ENCODE peak calls at places on chromosomes 2 and 18, in seven cellular contexts. M is PC-9; H is NCI-H1436 treated with DMSO at 0.1 percent for 48 hours; G is AML-193; R is B cell; K is NCI-H2081; L is activated naive CD4-positive, alpha-beta T cell treated with anti-CD3 and anti-CD28 coated beads for 36 hours. I is an unnamed sample.

GRCh38 chr2:54984476-54984875 is 65.8 kb downstream of the RTN4 start:
- DNase-seq in K (no peak), L (no peak), R (no peak), G (no peak), M (no peak), H (no peak), I (no peak)

GRCh38 chr2:26772064-26773001 is 8.2 kb downstream of the SLC35F6 start:
- DNase-seq in L (peak; percentile 53), H (no peak), R (no peak), K (peak; percentile 67), G (no peak), M (no peak), I (no peak)

GRCh38 chr2:207073791-207074678 is 91.7 kb downstream of the KLF7 start:
- DNase-seq in K (peak; percentile 74), M (no peak), R (peak; percentile 14), G (no peak), L (peak; percentile 72), H (no peak), I (peak; percentile 10)

GRCh38 chr2:188969236-188970032 is 4.7 kb upstream of the COL3A1 start:
- DNase-seq in K (no peak), G (no peak), M (no peak), H (no peak), L (no peak), R (no peak), I (no peak)

GRCh38 chr2:219563271-219563928 is 7.9 kb downstream of the OBSL1 start:
- DNase-seq in H (no peak), M (no peak), R (no peak), L (no peak), G (no peak), K (no peak), I (no peak)

GRCh38 chr2:148877403-148877740 is 2.3 kb downstream of the KIF5C start:
- DNase-seq in G (no peak), L (no peak), H (no peak), M (no peak), R (no peak), K (no peak), I (peak; percentile 30)

GRCh38 chr2:161956751-161957150 is 117.3 kb downstream of the DPP4 start:
- DNase-seq in R (no peak), K (no peak), H (no peak), G (no peak), M (no peak), L (no peak), I (no peak)

GRCh38 chr2:160036736-160037135 is 25.7 kb downstream of the PLA2R1 start:
- DNase-seq in L (no peak), R (no peak), H (no peak), G (no peak), M (no peak), K (no peak), I (no peak)

GRCh38 chr18:48832961-48833700 is 117.6 kb downstream of the SMAD7 start:
- DNase-seq in L (no peak), K (no peak), M (peak; percentile 87), R (no peak), G (peak; percentile 72), H (no peak), I (no peak)

GRCh38 chr2:12287220-12287751 is 429.4 kb upstream of the TRIB2 start:
- DNase-seq in G (no peak), R (no peak), M (no peak), H (no peak), L (no peak), K (no peak), I (no peak)

GRCh38 chr2:138321458-138321857 is 180.1 kb upstream of the SPOPL start:
- DNase-seq in K (peak; percentile 94), H (peak; percentile 69), M (no peak), R (no peak), G (no peak), L (no peak), I (no peak)

GRCh38 chr2:96164459-96165184 is 19.4 kb upstream of the DUSP2 start:
- DNase-seq in L (peak; percentile 89), H (no peak), G (no peak), R (peak; percentile 48), K (no peak), M (no peak), I (peak; percentile 82)

GRCh38 chr18:10374615-10375295 is 79.7 kb upstream of the APCDD1 start:
- DNase-seq in M (no peak), G (no peak), L (no peak), H (no peak), K (peak; percentile 6), R (no peak), I (no peak)

GRCh38 chr2:214244847-214245246 is 166.0 kb upstream of the VWC2L start:
- DNase-seq in M (no peak), H (no peak), R (no peak), K (no peak), G (no peak), L (no peak), I (no peak)

GRCh38 chr2:164675027-164675426 is 53.7 kb upstream of the GRB14 start:
- DNase-seq in K (no peak), H (no peak), L (no peak), R (no peak), M (no peak), G (no peak), I (no peak)

GRCh38 chr2:152542995-152543481 is 174.2 kb downstream of the PRPF40A start:
- DNase-seq in H (no peak), R (no peak), M (peak; percentile 35), L (no peak), G (no peak), K (peak; percentile 12), I (no peak)

GRCh38 chr2:10405441-10405840 is 42.7 kb downstream of the ODC1 start:
- DNase-seq in R (no peak), L (no peak), G (no peak), K (no peak), M (peak; percentile 90), H (no peak), I (no peak)

GRCh38 chr2:240369725-240370585 is 65.5 kb upstream of the GPC1 start:
- DNase-seq in L (no peak), H (no peak), K (no peak), R (no peak), G (no peak), M (peak; percentile 100), I (no peak)

GRCh38 chr2:181642071-181642470 is 14.8 kb downstream of the CERKL start:
- DNase-seq in G (no peak), M (no peak), R (no peak), H (no peak), K (no peak), L (no peak), I (no peak)

GRCh38 chr2:152028182-152028862 is 70.5 kb downstream of the CACNB4 start:
- DNase-seq in K (peak; percentile 40), G (no peak), H (no peak), L (no peak), R (no peak), M (no peak), I (no peak)

GRCh38 chr18:58927659-58928058 is 63.0 kb downstream of the ZNF532 start:
- DNase-seq in L (no peak), M (no peak), R (no peak), G (no peak), K (no peak), H (no peak), I (no peak)

GRCh38 chr2:137846993-137847392 is 117.3 kb upstream of the HNMT start:
- DNase-seq in L (no peak), R (no peak), H (no peak), M (no peak), K (no peak), G (no peak), I (no peak)

GRCh38 chr2:73232471-73233153 is 427 bp downstream of the PRADC1 start:
- DNase-seq in H (no peak), M (peak; percentile 14), G (peak; percentile 20), K (peak; percentile 14), L (peak; percentile 31), R (peak; percentile 51), I (peak; percentile 46)

GRCh38 chr2:112159454-112159921 is 21.3 kb downstream of the FBLN7 start:
- DNase-seq in K (no peak), M (no peak), L (no peak), R (peak; percentile 68), G (no peak), H (no peak), I (no peak)

GRCh38 chr2:118122768-118123335 is 34.6 kb downstream of the INSIG2 start:
- DNase-seq in R (no peak), H (no peak), K (no peak), G (no peak), L (no peak), M (peak; percentile 26), I (peak; percentile 43)

GRCh38 chr2:239954166-239955085 is 70.7 kb downstream of the NDUFA10 start:
- DNase-seq in H (no peak), R (no peak), K (no peak), M (no peak), L (no peak), G (no peak), I (no peak)

GRCh38 chr2:110994250-110994961 is 126.3 kb upstream of the BCL2L11 start:
- DNase-seq in K (no peak), H (peak; percentile 11), G (peak; percentile 95), M (no peak), L (no peak), R (no peak), I (no peak)

GRCh38 chr2:26809211-26809610 is 23.4 kb downstream of the CENPA start:
- DNase-seq in G (no peak), K (no peak), L (peak; percentile 57), M (no peak), R (no peak), H (no peak), I (no peak)

GRCh38 chr18:46894124-46894523 is 23.2 kb downstream of the PIAS2 start:
- DNase-seq in R (no peak), H (no peak), K (no peak), L (peak; percentile 6), G (no peak), M (no peak), I (no peak)

GRCh38 chr2:119218478-119219064 is 5.1 kb upstream of the STEAP3 start:
- DNase-seq in L (no peak), M (peak; percentile 46), H (no peak), K (peak; percentile 85), R (no peak), G (no peak), I (peak; percentile 40)

GRCh38 chr18:23204589-23205235 is 69.4 kb downstream of the CABLES1 start:
- DNase-seq in G (no peak), R (no peak), H (no peak), M (no peak), K (no peak), L (no peak), I (no peak)

GRCh38 chr2:141384676-141385075 is 746.1 kb downstream of the LRP1B start:
- DNase-seq in L (no peak), G (no peak), R (no peak), M (no peak), K (no peak), H (no peak), I (no peak)